ENCODE peak calls at places on chromosome 18, in four cellular contexts. One of them, this sample, is unnamed.
A peak's percentile ranks its signal among the peaks of the same experiment; 100 is the strongest.

GRCh38 chr18:9722691-9723090 is 14.6 kb downstream of the RAB31 start:
- DNase-seq in substantia nigra: no peak
- DNase-seq in heart right ventricle: no peak
- DNase-seq in upper lobe of right lung: no peak
- DNase-seq in this sample: no peak

GRCh38 chr18:64409511-64409910 is 260.6 kb upstream of the LINC00305 start:
- DNase-seq in heart right ventricle: no peak
- DNase-seq in substantia nigra: no peak
- DNase-seq in upper lobe of right lung: no peak
- DNase-seq in this sample: no peak

GRCh38 chr18:3044931-3045698 is 32.2 kb upstream of the LPIN2 start:
- DNase-seq in upper lobe of right lung: no peak
- DNase-seq in substantia nigra: no peak
- DNase-seq in heart right ventricle: peak; percentile 33
- DNase-seq in this sample: no peak

GRCh38 chr18:54004828-54005227 is 219.6 kb downstream of the MBD2 start:
- DNase-seq in heart right ventricle: no peak
- DNase-seq in upper lobe of right lung: no peak
- DNase-seq in substantia nigra: no peak
- DNase-seq in this sample: no peak

GRCh38 chr18:25349926-25350560 is 1.9 kb downstream of the ZNF521 start:
- DNase-seq in substantia nigra: peak; percentile 26
- DNase-seq in upper lobe of right lung: no peak
- DNase-seq in heart right ventricle: peak; percentile 21
- DNase-seq in this sample: peak; percentile 11

GRCh38 chr18:40882468-40882867 is 1072.6 kb upstream of the PIK3C3 start:
- DNase-seq in heart right ventricle: no peak
- DNase-seq in substantia nigra: no peak
- DNase-seq in upper lobe of right lung: no peak
- DNase-seq in this sample: no peak

GRCh38 chr18:68847219-68847860 is 49.5 kb downstream of the CCDC102B start:
- DNase-seq in upper lobe of right lung: no peak
- DNase-seq in substantia nigra: no peak
- DNase-seq in heart right ventricle: no peak
- DNase-seq in this sample: no peak

GRCh38 chr18:62846334-62846733 is 131.0 kb downstream of the PHLPP1 start:
- DNase-seq in substantia nigra: no peak
- DNase-seq in heart right ventricle: no peak
- DNase-seq in upper lobe of right lung: no peak
- DNase-seq in this sample: no peak

GRCh38 chr18:79940814-79941472 is 10.5 kb downstream of the SLC66A2 start:
- DNase-seq in heart right ventricle: no peak
- DNase-seq in upper lobe of right lung: peak; percentile 63
- DNase-seq in substantia nigra: no peak
- DNase-seq in this sample: no peak

GRCh38 chr18:66560092-66560491 is 43.8 kb downstream of the CDH19 start:
- DNase-seq in heart right ventricle: no peak
- DNase-seq in upper lobe of right lung: no peak
- DNase-seq in substantia nigra: no peak
- DNase-seq in this sample: no peak

GRCh38 chr18:23272498-23273232 is 137.4 kb downstream of the CABLES1 start:
- DNase-seq in upper lobe of right lung: no peak
- DNase-seq in heart right ventricle: no peak
- DNase-seq in substantia nigra: no peak
- DNase-seq in this sample: no peak

GRCh38 chr18:77071711-77072292 is 60.8 kb downstream of the MBP start:
- DNase-seq in upper lobe of right lung: no peak
- DNase-seq in heart right ventricle: no peak
- DNase-seq in substantia nigra: no peak
- DNase-seq in this sample: no peak

GRCh38 chr18:9766076-9766481 is 58.0 kb downstream of the RAB31 start:
- DNase-seq in upper lobe of right lung: no peak
- DNase-seq in substantia nigra: no peak
- DNase-seq in heart right ventricle: no peak
- DNase-seq in this sample: no peak

GRCh38 chr18:2538844-2539243 is 32.5 kb downstream of the METTL4 start:
- DNase-seq in heart right ventricle: no peak
- DNase-seq in substantia nigra: no peak
- DNase-seq in upper lobe of right lung: no peak
- DNase-seq in this sample: no peak

GRCh38 chr18:58313491-58314032 is 269.5 kb downstream of the NEDD4L start:
- DNase-seq in substantia nigra: no peak
- DNase-seq in upper lobe of right lung: no peak
- DNase-seq in heart right ventricle: no peak
- DNase-seq in this sample: no peak

GRCh38 chr18:61852496-61852895 is 40.3 kb downstream of the RNF152 start:
- DNase-seq in upper lobe of right lung: no peak
- DNase-seq in heart right ventricle: no peak
- DNase-seq in substantia nigra: no peak
- DNase-seq in this sample: no peak

DNA sequence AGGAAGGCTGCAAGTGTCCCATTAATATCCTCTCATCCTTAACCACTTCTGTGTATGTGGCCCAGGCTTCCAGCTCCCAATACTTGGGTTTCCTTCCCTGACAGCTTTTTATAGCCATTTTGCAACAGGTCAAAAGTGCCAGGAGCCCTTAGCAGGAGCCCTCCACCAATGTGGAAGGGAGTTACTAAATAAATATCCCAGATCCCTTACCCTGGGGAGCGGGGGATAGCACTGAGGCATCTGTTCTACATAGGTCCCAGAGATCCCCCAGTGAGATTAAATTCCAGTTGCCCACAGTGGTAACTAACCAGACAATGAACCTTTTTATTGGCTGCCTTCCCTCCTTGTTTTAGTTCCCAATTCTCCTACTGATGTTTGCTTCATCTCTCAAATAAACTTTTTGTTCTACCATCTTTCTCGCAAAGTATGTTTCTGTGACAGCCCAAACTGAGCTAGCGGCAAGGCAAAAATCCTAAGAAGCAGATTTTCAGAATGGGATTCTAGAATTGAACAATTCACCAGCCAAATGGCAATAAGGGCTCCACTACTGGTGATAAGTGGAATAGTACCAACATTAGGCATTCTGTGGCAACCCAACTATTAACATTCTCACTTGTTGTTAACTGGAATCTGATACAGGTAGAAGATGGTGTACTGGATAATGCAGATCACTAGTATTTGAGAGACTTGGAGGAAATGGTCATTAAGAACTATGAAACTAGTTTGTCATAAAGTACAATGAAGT is 83.9 kb upstream of the MAPRE2 start:
- DNase-seq in heart right ventricle: no peak
- DNase-seq in substantia nigra: no peak
- DNase-seq in upper lobe of right lung: no peak
- DNase-seq in this sample: no peak
- H3K27ac ChIP-seq in heart right ventricle: peak overlapping the region; percentile 39
- H3K27ac ChIP-seq in substantia nigra: no peak overlapping the region
- H3K27ac ChIP-seq in upper lobe of right lung: no peak overlapping the region
- H3K27ac ChIP-seq in this sample: no peak overlapping the region

GRCh38 chr18:32049393-32050161 is 31.0 kb downstream of the RNF125 start:
- DNase-seq in heart right ventricle: peak; percentile 27
- DNase-seq in substantia nigra: no peak
- DNase-seq in upper lobe of right lung: peak; percentile 73
- DNase-seq in this sample: no peak

GRCh38 chr18:32048507-32049091 is 30.0 kb downstream of the RNF125 start:
- DNase-seq in heart right ventricle: peak; percentile 36
- DNase-seq in substantia nigra: peak; percentile 9
- DNase-seq in upper lobe of right lung: no peak
- DNase-seq in this sample: no peak
- H3K27ac ChIP-seq in heart right ventricle: no peak overlapping the region
- H3K27ac ChIP-seq in substantia nigra: peak overlapping the region; percentile 32
- H3K27ac ChIP-seq in upper lobe of right lung: peak overlapping the region; percentile 28
- H3K27ac ChIP-seq in this sample: peak overlapping the region; percentile 46

GRCh38 chr18:26652501-26652900 is 104.1 kb upstream of the KCTD1 start:
- DNase-seq in substantia nigra: no peak
- DNase-seq in upper lobe of right lung: no peak
- DNase-seq in heart right ventricle: no peak
- DNase-seq in this sample: no peak

GRCh38 chr18:26655614-26656400 is 107.5 kb upstream of the KCTD1 start:
- DNase-seq in heart right ventricle: peak; percentile 36
- DNase-seq in upper lobe of right lung: peak; percentile 82
- DNase-seq in substantia nigra: peak; percentile 56
- DNase-seq in this sample: peak; percentile 81

GRCh38 chr18:26656401-26656943 is 108.1 kb upstream of the KCTD1 start:
- DNase-seq in upper lobe of right lung: peak; percentile 70
- DNase-seq in substantia nigra: peak; percentile 49
- DNase-seq in heart right ventricle: no peak
- DNase-seq in this sample: no peak

GRCh38 chr18:26655010-26655613 is 106.8 kb upstream of the KCTD1 start:
- DNase-seq in substantia nigra: no peak
- DNase-seq in heart right ventricle: no peak
- DNase-seq in upper lobe of right lung: no peak
- DNase-seq in this sample: no peak

DNA sequence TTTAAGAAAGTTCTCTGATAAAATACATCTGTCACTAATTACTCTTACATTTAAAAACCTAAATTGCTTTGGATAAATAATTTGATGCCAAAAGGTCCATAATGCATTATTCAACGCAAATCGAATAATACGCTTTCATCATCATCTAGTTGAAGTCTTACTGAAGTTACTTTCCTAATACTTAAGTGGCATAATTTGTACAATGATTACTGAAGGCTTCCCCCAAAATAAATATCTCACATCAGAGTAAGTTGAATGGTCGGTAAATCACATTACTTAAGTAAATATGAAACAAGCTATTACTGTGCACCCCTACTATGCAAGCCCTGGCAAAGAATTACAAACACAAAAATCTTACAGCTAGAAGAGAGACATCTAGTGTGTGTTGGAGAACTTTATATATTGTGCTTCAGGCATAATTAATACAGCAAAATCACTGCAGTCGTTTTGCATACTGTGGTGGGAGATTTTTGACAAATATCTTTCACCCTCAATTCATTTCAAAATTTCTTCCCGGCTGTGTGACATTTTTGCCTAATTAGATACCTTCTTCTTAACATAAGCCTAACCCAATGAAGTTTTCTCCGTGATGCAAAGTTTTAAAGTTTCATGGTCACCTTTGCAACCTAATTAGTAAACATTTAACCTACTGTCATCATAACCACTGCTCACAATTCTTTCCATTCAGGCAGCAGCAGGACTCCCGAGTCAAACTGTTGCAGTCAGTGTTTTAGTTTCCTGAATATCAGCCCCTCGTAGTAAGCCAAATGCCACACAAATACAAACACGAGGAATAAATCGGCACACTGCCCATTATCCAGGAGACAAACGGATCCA is 106.0 kb upstream of the KCTD1 start:
- DNase-seq in upper lobe of right lung: no peak
- DNase-seq in substantia nigra: no peak
- DNase-seq in heart right ventricle: no peak
- DNase-seq in this sample: no peak
- H3K27ac ChIP-seq in upper lobe of right lung: no peak overlapping the region
- H3K27ac ChIP-seq in substantia nigra: peak overlapping the region; percentile 86
- H3K27ac ChIP-seq in heart right ventricle: no peak overlapping the region
- H3K27ac ChIP-seq in this sample: peak overlapping the region; percentile 82

DNA sequence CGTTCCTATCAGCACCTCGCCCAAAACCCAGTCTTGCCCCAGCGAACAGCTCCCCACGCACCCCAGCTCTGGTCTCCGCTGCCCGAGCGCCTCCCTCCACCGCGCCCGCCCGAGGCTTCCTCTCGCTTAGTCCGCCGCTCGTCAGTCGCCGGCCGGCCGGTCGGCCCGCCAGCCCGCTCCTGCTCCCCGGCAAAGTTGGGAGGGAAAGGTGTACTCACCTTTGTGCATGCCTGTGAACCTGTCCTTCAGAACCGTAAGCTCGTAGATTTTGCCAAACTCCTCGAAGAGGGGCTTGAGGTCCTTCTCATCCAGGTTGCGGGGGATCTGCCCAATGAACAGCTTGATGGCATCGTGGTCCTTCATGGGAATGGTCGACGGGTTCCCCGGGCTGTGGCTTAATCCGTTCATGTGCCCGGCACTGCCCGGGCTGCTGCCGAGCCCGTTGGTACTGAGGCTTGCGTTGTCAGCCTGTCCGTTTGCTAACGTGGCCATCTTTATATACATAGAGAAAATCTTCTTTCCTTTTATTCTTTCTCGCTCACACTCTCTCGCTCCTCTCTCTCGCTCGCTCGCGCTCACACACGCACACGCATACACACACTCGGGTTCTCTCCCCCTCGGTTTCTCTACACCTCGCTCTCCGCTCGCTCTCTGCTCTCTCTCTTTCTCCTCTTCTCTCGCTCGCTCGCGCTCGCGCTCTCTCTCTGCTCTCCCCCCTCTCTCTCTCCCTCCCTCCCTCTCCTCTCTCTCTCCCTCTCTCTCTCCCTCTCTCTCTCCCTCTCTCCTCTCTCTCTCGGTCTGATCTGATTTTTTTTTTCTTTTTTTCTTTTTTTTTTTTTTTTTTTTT is at the start of gene CELF4:
- DNase-seq in substantia nigra: peak; percentile 16
- DNase-seq in heart right ventricle: no peak
- DNase-seq in upper lobe of right lung: peak; percentile 64
- DNase-seq in this sample: no peak
- H3K27ac ChIP-seq in substantia nigra: no peak within 1 kb of the TSS
- H3K27ac ChIP-seq in heart right ventricle: no peak within 1 kb of the TSS
- H3K27ac ChIP-seq in upper lobe of right lung: no peak within 1 kb of the TSS
- H3K27ac ChIP-seq in this sample: peak within 1 kb of the TSS; percentile 44

DNA sequence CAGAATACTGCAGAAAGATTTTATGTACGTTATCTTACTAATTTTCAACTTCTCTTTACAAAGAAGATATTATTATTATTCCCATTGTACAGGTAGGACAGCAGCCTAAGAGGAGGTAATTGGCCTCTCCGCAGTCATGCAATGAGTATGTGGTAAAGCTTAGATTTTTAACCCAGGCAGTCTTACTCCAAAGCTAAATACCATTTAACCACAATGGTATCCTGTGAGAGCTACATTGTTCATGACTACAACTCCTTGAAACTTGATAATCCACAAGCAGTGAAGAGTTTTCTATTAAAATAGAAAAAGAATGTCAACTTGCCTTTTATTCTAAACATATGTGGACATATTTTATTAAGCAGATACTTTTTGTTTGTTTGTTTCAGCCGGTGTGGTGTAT is 294.1 kb upstream of the DCC start:
- DNase-seq in upper lobe of right lung: no peak
- DNase-seq in heart right ventricle: no peak
- DNase-seq in substantia nigra: no peak
- DNase-seq in this sample: no peak
- H3K27ac ChIP-seq in upper lobe of right lung: no peak overlapping the region
- H3K27ac ChIP-seq in heart right ventricle: no peak overlapping the region
- H3K27ac ChIP-seq in substantia nigra: no peak overlapping the region
- H3K27ac ChIP-seq in this sample: no peak overlapping the region

DNA sequence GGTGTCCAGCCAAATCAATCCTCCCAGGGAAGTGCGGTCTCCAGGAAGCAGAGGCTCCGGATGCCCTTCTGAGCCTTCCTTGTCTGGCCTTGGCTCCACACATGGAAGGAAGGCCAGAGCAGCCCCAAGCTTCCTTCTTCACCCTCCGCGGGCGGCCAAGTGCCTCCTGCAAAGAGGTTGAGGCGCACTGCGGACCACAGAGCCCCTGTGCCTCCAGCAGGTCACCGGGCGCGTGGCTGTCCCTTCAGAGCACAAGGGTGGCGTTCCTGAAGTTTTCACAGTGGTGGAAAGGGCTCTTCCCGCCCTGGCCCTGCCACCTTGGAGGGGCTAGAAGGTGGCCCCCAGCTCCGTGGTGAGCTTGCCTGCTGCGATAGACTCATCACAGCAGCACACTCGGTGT is 175.9 kb upstream of the RAB12 start:
- DNase-seq in upper lobe of right lung: no peak
- DNase-seq in substantia nigra: no peak
- DNase-seq in heart right ventricle: no peak
- DNase-seq in this sample: no peak
- H3K27ac ChIP-seq in upper lobe of right lung: no peak overlapping the region
- H3K27ac ChIP-seq in substantia nigra: no peak overlapping the region
- H3K27ac ChIP-seq in heart right ventricle: no peak overlapping the region
- H3K27ac ChIP-seq in this sample: no peak overlapping the region